ENCODE peak calls at places on chromosomes 12 and 14, in nine cellular contexts. Y is psoas muscle, Z is anterior cingulate cortex, K is GM04504, G is hypothalamus, C is epithelial cell of proximal tubule, V is mesothelial cell of epicardium, D is T-helper 2 cell, B is B cell. J is an unnamed sample.

GRCh38 chr14:35205737-35206136 is 83.4 kb downstream of the PRORP start:
- DNase-seq in Y (no peak), Z (no peak), K (no peak), G (no peak), C (no peak), V (no peak), D (no peak), B (no peak), J (no peak)

GRCh38 chr14:74362361-74362915 is 14.2 kb downstream of the VRTN start:
- DNase-seq in Y (peak), Z (peak), K (peak), G (peak), C (no peak), V (peak), D (peak), B (peak), J (peak)

GRCh38 chr12:87995581-87996178 is 33.5 kb downstream of the C12orf50 start:
- DNase-seq in Y (peak), Z (peak), K (peak), G (peak), C (peak), V (peak), D (peak), B (peak), J (peak)

GRCh38 chr14:57029620-57030253 is 219.5 kb upstream of the OTX2 start:
- DNase-seq in Y (no peak), Z (no peak), K (no peak), G (no peak), C (no peak), V (no peak), D (no peak), B (no peak), J (no peak)

GRCh38 chr12:96045566-96045965 is 10.2 kb upstream of the LTA4H start:
- DNase-seq in Y (no peak), Z (no peak), K (no peak), G (no peak), C (no peak), V (no peak), D (no peak), B (peak), J (no peak)

GRCh38 chr14:26206640-26207039 is 391.2 kb downstream of the NOVA1 start:
- DNase-seq in Y (no peak), Z (no peak), K (no peak), G (no peak), C (no peak), V (no peak), D (no peak), B (no peak), J (no peak)

GRCh38 chr14:38404100-38404541 is 148.2 kb upstream of the CLEC14A start:
- DNase-seq in Y (no peak), Z (no peak), K (peak), G (no peak), C (no peak), V (no peak), D (no peak), B (no peak), J (peak)

GRCh38 chr14:64879635-64880381 is at the start of gene SPTB:
- DNase-seq in Y (peak), Z (no peak), K (no peak), G (no peak), C (no peak), V (peak), D (peak), B (no peak), J (no peak)

GRCh38 chr14:93752980-93753561 is 35.2 kb downstream of the PRIMA1 start:
- DNase-seq in Y (no peak), Z (peak), K (no peak), G (peak), C (no peak), V (no peak), D (no peak), B (no peak), J (no peak)

GRCh38 chr14:104751539-104752337 is 1.2 kb upstream of the SIVA1 start:
- DNase-seq in Y (no peak), Z (no peak), K (no peak), G (no peak), C (no peak), V (no peak), D (no peak), B (no peak), J (no peak)

GRCh38 chr14:78725086-78725485 is 554.9 kb downstream of the NRXN3 start:
- DNase-seq in Y (no peak), Z (no peak), K (no peak), G (no peak), C (no peak), V (no peak), D (no peak), B (no peak), J (no peak)

GRCh38 chr14:76918176-76918750 is 92.1 kb downstream of the LRRC74A start:
- DNase-seq in Y (peak), Z (no peak), K (peak), G (peak), C (no peak), V (no peak), D (no peak), B (no peak), J (peak)

GRCh38 chr12:92070054-92070863 is 75.4 kb downstream of the BTG1 start:
- DNase-seq in Y (no peak), Z (no peak), K (no peak), G (no peak), C (peak), V (no peak), D (no peak), B (no peak), J (no peak)

GRCh38 chr14:76323331-76324050 is 52.4 kb upstream of the ESRRB start:
- DNase-seq in Y (no peak), Z (no peak), K (no peak), G (no peak), C (no peak), V (no peak), D (no peak), B (no peak), J (no peak)

GRCh38 chr14:82070040-82070439 is 536.4 kb upstream of the SEL1L start:
- DNase-seq in Y (no peak), Z (no peak), K (no peak), G (no peak), C (no peak), V (no peak), D (no peak), B (no peak), J (no peak)

GRCh38 chr12:77845831-77846230 is 15.1 kb downstream of the NAV3 start:
- DNase-seq in Y (no peak), Z (no peak), K (no peak), G (no peak), C (no peak), V (no peak), D (no peak), B (no peak), J (peak)

GRCh38 chr14:59343585-59343984 is 121.6 kb downstream of the GPR135 start:
- DNase-seq in Y (no peak), Z (no peak), K (no peak), G (no peak), C (no peak), V (no peak), D (no peak), B (no peak), J (no peak)

GRCh38 chr14:87869619-87870583 is 123.1 kb downstream of the GALC start:
- DNase-seq in Y (no peak), Z (no peak), K (peak), G (no peak), C (peak), V (no peak), D (no peak), B (no peak), J (peak)

GRCh38 chr12:12872139-12872933 is 19.0 kb upstream of the GPRC5A start:
- DNase-seq in Y (no peak), Z (no peak), K (no peak), G (no peak), C (no peak), V (no peak), D (no peak), B (no peak), J (peak)

GRCh38 chr14:73943083-73943482 is 6.8 kb downstream of the FAM161B start:
- DNase-seq in Y (no peak), Z (no peak), K (peak), G (no peak), C (peak), V (no peak), D (no peak), B (no peak), J (peak)

GRCh38 chr12:107429006-107429698 is 256.4 kb upstream of the PWP1 start:
- DNase-seq in Y (no peak), Z (no peak), K (no peak), G (no peak), C (no peak), V (no peak), D (no peak), B (no peak), J (no peak)

J was measured in HCEC 1CT.